ENCODE peak calls at places on chromosomes 16 and 17, in ten cellular contexts. B is AG04450; E is activated CD4-positive, alpha-beta memory T cell treated with anti-CD3 and anti-CD28 coated beads, Interleukin-2, amount 10 ng/mL, durations not matched to agents 7 days and 5 days; G is islet precursor cell; S is T47D; Q is AG08396; F is frontal cortex; M is neural crest cell; R is substantia nigra; D is WERI-Rb-1. U is an unnamed sample.

GRCh38 chr17:45143767-45144198 is 4.5 kb upstream of the HEXIM1 start:
- DNase-seq in R (peak), E (no peak), D (no peak), S (no peak), Q (peak), G (peak), B (no peak), M (no peak), F (peak), U (peak)

GRCh38 chr16:85724126-85724879 is 26.6 kb downstream of the C16orf74 start:
- DNase-seq in D (peak), S (no peak), G (no peak), M (no peak), E (no peak), R (no peak), B (no peak), Q (no peak), F (no peak), U (no peak)

GRCh38 chr16:19625039-19625438 is 69.5 kb downstream of the VPS35L start:
- DNase-seq in R (no peak), M (no peak), Q (no peak), D (no peak), G (no peak), S (no peak), E (no peak), B (no peak), F (no peak), U (no peak)

GRCh38 chr16:27636453-27637200 is 86.7 kb downstream of the KATNIP start:
- DNase-seq in D (peak), S (no peak), R (no peak), E (no peak), B (no peak), G (no peak), Q (no peak), F (no peak), M (no peak), U (no peak)

GRCh38 chr17:80026359-80027042 is 9.2 kb downstream of the TBC1D16 start:
- DNase-seq in D (no peak), E (no peak), S (no peak), F (no peak), Q (no peak), B (no peak), G (no peak), R (no peak), M (no peak), U (no peak)

GRCh38 chr17:74215332-74215727 is 2.0 kb downstream of the TTYH2 start:
- DNase-seq in B (no peak), E (peak), S (no peak), Q (no peak), M (no peak), G (no peak), D (no peak), R (peak), F (no peak), U (no peak)

GRCh38 chr16:72620348-72620747 is 427.6 kb downstream of the ZFHX3 start:
- DNase-seq in S (no peak), F (no peak), M (no peak), D (no peak), R (no peak), B (no peak), E (no peak), Q (no peak), G (no peak), U (no peak)

GRCh38 chr17:76261421-76262215 is 3.5 kb upstream of the UBALD2 start:
- DNase-seq in S (no peak), M (no peak), D (no peak), B (no peak), F (no peak), Q (no peak), G (peak), E (peak), R (no peak), U (no peak)

GRCh38 chr17:77802811-77803220 is 155.7 kb upstream of the TNRC6C start:
- DNase-seq in E (no peak), D (peak), R (no peak), Q (no peak), G (peak), B (no peak), M (no peak), F (peak), S (no peak), U (peak)

GRCh38 chr17:48640858-48641180 is 14.7 kb upstream of the HOXB9 start:
- DNase-seq in Q (no peak), D (no peak), G (no peak), F (no peak), R (no peak), B (no peak), M (no peak), S (no peak), E (no peak), U (no peak)

GRCh38 chr17:13888043-13888442 is 181.3 kb upstream of the COX10 start:
- DNase-seq in S (no peak), R (no peak), M (no peak), G (no peak), E (no peak), F (no peak), D (no peak), Q (peak), B (no peak), U (no peak)

GRCh38 chr17:40548982-40549680 is 16.1 kb downstream of the CCR7 start:
- DNase-seq in Q (peak), S (peak), D (peak), B (peak), F (no peak), M (no peak), R (no peak), E (peak), G (peak), U (no peak)

GRCh38 chr17:34354637-34355036 is 1.6 kb upstream of the CCL13 start:
- DNase-seq in B (peak), M (no peak), R (no peak), Q (peak), D (no peak), G (no peak), S (no peak), F (no peak), E (no peak), U (no peak)

GRCh38 chr17:78903101-78903779 is at the start of gene CEP295NL:
- DNase-seq in M (peak), B (no peak), S (no peak), E (no peak), D (peak), G (peak), Q (peak), F (peak), R (no peak), U (peak)

GRCh38 chr17:35132816-35133550 is 9.1 kb downstream of the NLE1 start:
- DNase-seq in G (no peak), Q (no peak), B (no peak), S (no peak), F (no peak), D (no peak), R (no peak), M (no peak), E (no peak), U (no peak)

GRCh38 chr16:68509381-68509780 is 29.7 kb upstream of the ZFP90 start:
- DNase-seq in D (no peak), B (no peak), E (no peak), F (no peak), S (no peak), R (no peak), Q (no peak), G (no peak), M (no peak), U (no peak)

GRCh38 chr16:56633535-56633934 is 1.1 kb downstream of the MT1M start:
- DNase-seq in F (no peak), Q (no peak), M (no peak), E (no peak), B (no peak), G (no peak), R (no peak), S (no peak), D (no peak), U (no peak)

GRCh38 chr16:15461376-15461775 is 27.0 kb downstream of the BMERB1 start:
- DNase-seq in Q (no peak), S (no peak), G (no peak), E (no peak), B (no peak), D (no peak), M (no peak), R (no peak), F (no peak), U (no peak)

GRCh38 chr17:16286947-16287562 is 66.2 kb downstream of the CENPV start:
- DNase-seq in D (no peak), S (no peak), M (no peak), R (no peak), E (no peak), B (no peak), G (peak), Q (no peak), F (no peak), U (peak)

GRCh38 chr17:58813712-58814111 is 58.1 kb downstream of the PPM1E start:
- DNase-seq in B (no peak), D (no peak), F (no peak), G (no peak), E (no peak), R (no peak), S (no peak), M (no peak), Q (no peak), U (no peak)

GRCh38 chr16:87789437-87790277 is 23.9 kb upstream of the KLHDC4 start:
- DNase-seq in F (no peak), Q (peak), M (no peak), E (no peak), D (no peak), G (peak), S (peak), B (peak), R (no peak), U (peak)

GRCh38 chr16:25109643-25110042 is 1.9 kb upstream of the LCMT1 start:
- DNase-seq in D (no peak), Q (peak), G (peak), M (no peak), S (no peak), F (no peak), R (no peak), B (peak), E (no peak), U (peak)

GRCh38 chr17:2400474-2400866 is 390 bp downstream of the MNT start:
- DNase-seq in M (peak), S (no peak), R (peak), F (no peak), B (no peak), E (peak), Q (peak), G (peak), D (no peak), U (peak)

GRCh38 chr17:8986295-8986694 is 20.8 kb upstream of the PIK3R5 start:
- DNase-seq in E (no peak), R (no peak), B (no peak), Q (no peak), D (no peak), G (no peak), F (no peak), M (no peak), S (no peak), U (no peak)

GRCh38 chr17:27640790-27641189 is 9.8 kb downstream of the LGALS9 start:
- DNase-seq in M (no peak), B (no peak), S (no peak), F (no peak), G (no peak), Q (no peak), E (no peak), D (no peak), R (no peak), U (no peak)

GRCh38 chr17:48792033-48792798 is 24.8 kb downstream of the TTLL6 start:
- DNase-seq in M (no peak), G (no peak), D (no peak), Q (no peak), F (no peak), R (no peak), B (no peak), E (no peak), S (no peak), U (no peak)

U was measured in ELF-1.